ENCODE peak calls at places on chromosomes 4 and X, in eight cellular contexts. One of them, this sample, is unnamed.
A peak's percentile ranks its signal among the peaks of the same experiment; 100 is the strongest.

GRCh38 chr4:174631901-174632758 is 109.8 kb upstream of the HPGD start:
- DNase-seq in mammary epithelial cell: peak; percentile 24
- DNase-seq in GM23248: peak; percentile 69
- DNase-seq in CD8-positive, alpha-beta T cell: no peak
- DNase-seq in fibroblast of lung: peak; percentile 73
- DNase-seq in astrocyte: peak; percentile 12
- DNase-seq in left ventricle myocardium inferior: no peak
- DNase-seq in BE2C: no peak
- DNase-seq in this sample: no peak

GRCh38 chr4:67746797-67747495 is 7.2 kb downstream of the GNRHR start:
- DNase-seq in mammary epithelial cell: peak; percentile 43
- DNase-seq in GM23248: peak; percentile 67
- DNase-seq in CD8-positive, alpha-beta T cell: no peak
- DNase-seq in fibroblast of lung: peak; percentile 55
- DNase-seq in astrocyte: peak; percentile 48
- DNase-seq in left ventricle myocardium inferior: no peak
- DNase-seq in BE2C: no peak
- DNase-seq in this sample: no peak

GRCh38 chr4:128528793-128529553 is 241.4 kb upstream of the PGRMC2 start:
- DNase-seq in mammary epithelial cell: peak; percentile 85
- DNase-seq in GM23248: peak; percentile 98
- DNase-seq in CD8-positive, alpha-beta T cell: no peak
- DNase-seq in fibroblast of lung: peak; percentile 92
- DNase-seq in astrocyte: peak; percentile 100
- DNase-seq in left ventricle myocardium inferior: no peak
- DNase-seq in BE2C: no peak
- DNase-seq in this sample: no peak

GRCh38 chrX:21996872-21997271 is 35.3 kb upstream of the PHEX start:
- DNase-seq in mammary epithelial cell: peak; percentile 29
- DNase-seq in GM23248: peak; percentile 52
- DNase-seq in CD8-positive, alpha-beta T cell: no peak
- DNase-seq in fibroblast of lung: peak; percentile 93
- DNase-seq in astrocyte: peak; percentile 38
- DNase-seq in left ventricle myocardium inferior: no peak
- DNase-seq in BE2C: no peak
- DNase-seq in this sample: no peak

GRCh38 chr4:1520145-1520661 is 114.0 kb upstream of the NKX1-1 start:
- DNase-seq in mammary epithelial cell: no peak
- DNase-seq in GM23248: no peak
- DNase-seq in CD8-positive, alpha-beta T cell: no peak
- DNase-seq in fibroblast of lung: no peak
- DNase-seq in astrocyte: no peak
- DNase-seq in left ventricle myocardium inferior: no peak
- DNase-seq in BE2C: peak; percentile 4
- DNase-seq in this sample: peak; percentile 65

GRCh38 chr4:73589887-73590801 is 30.1 kb downstream of the RASSF6 start:
- DNase-seq in mammary epithelial cell: no peak
- DNase-seq in GM23248: no peak
- DNase-seq in CD8-positive, alpha-beta T cell: no peak
- DNase-seq in fibroblast of lung: no peak
- DNase-seq in astrocyte: peak; percentile 41
- DNase-seq in left ventricle myocardium inferior: no peak
- DNase-seq in BE2C: no peak
- DNase-seq in this sample: no peak

GRCh38 chrX:81377329-81377728 is 175.4 kb downstream of the SH3BGRL start:
- DNase-seq in mammary epithelial cell: peak; percentile 8
- DNase-seq in GM23248: peak; percentile 37
- DNase-seq in CD8-positive, alpha-beta T cell: no peak
- DNase-seq in fibroblast of lung: peak; percentile 51
- DNase-seq in astrocyte: peak; percentile 2
- DNase-seq in left ventricle myocardium inferior: no peak
- DNase-seq in BE2C: no peak
- DNase-seq in this sample: no peak

GRCh38 chr4:86344127-86344526 is 15.7 kb downstream of the MAPK10 start:
- DNase-seq in mammary epithelial cell: no peak
- DNase-seq in GM23248: no peak
- DNase-seq in CD8-positive, alpha-beta T cell: no peak
- DNase-seq in fibroblast of lung: no peak
- DNase-seq in astrocyte: no peak
- DNase-seq in left ventricle myocardium inferior: no peak
- DNase-seq in BE2C: no peak
- DNase-seq in this sample: no peak

GRCh38 chr4:84917869-84918600 is 48.5 kb downstream of the WDFY3 start:
- DNase-seq in mammary epithelial cell: no peak
- DNase-seq in GM23248: peak; percentile 28
- DNase-seq in CD8-positive, alpha-beta T cell: no peak
- DNase-seq in fibroblast of lung: no peak
- DNase-seq in astrocyte: no peak
- DNase-seq in left ventricle myocardium inferior: no peak
- DNase-seq in BE2C: no peak
- DNase-seq in this sample: no peak

GRCh38 chrX:76183289-76184057 is 10.6 kb downstream of the PBDC1 start:
- DNase-seq in mammary epithelial cell: peak; percentile 63
- DNase-seq in GM23248: peak; percentile 13
- DNase-seq in CD8-positive, alpha-beta T cell: no peak
- DNase-seq in fibroblast of lung: peak; percentile 93
- DNase-seq in astrocyte: peak; percentile 56
- DNase-seq in left ventricle myocardium inferior: no peak
- DNase-seq in BE2C: no peak
- DNase-seq in this sample: no peak

GRCh38 chr4:120785202-120785601 is 137.3 kb downstream of the PRDM5 start:
- DNase-seq in mammary epithelial cell: no peak
- DNase-seq in GM23248: no peak
- DNase-seq in CD8-positive, alpha-beta T cell: no peak
- DNase-seq in fibroblast of lung: no peak
- DNase-seq in astrocyte: no peak
- DNase-seq in left ventricle myocardium inferior: no peak
- DNase-seq in BE2C: no peak
- DNase-seq in this sample: no peak
- H3K27me3 ChIP-seq in mammary epithelial cell: no peaks in the 10 kb centered on the region
- H3K27me3 ChIP-seq in GM23248: no peaks in the 10 kb centered on the region
- H3K27me3 ChIP-seq in CD8-positive, alpha-beta T cell: no peaks in the 10 kb centered on the region
- H3K27me3 ChIP-seq in fibroblast of lung: no peaks in the 10 kb centered on the region
- H3K27me3 ChIP-seq in astrocyte: no peaks in the 10 kb centered on the region
- H3K27me3 ChIP-seq in left ventricle myocardium inferior: no peaks in the 10 kb centered on the region
- H3K27me3 ChIP-seq in BE2C: no peaks in the 10 kb centered on the region
- H3K27me3 ChIP-seq in this sample: no peaks in the 10 kb centered on the region

GRCh38 chrX:108494416-108495095 is 54.9 kb downstream of the COL4A5 start:
- DNase-seq in mammary epithelial cell: no peak
- DNase-seq in GM23248: peak; percentile 15
- DNase-seq in CD8-positive, alpha-beta T cell: no peak
- DNase-seq in fibroblast of lung: peak; percentile 19
- DNase-seq in astrocyte: peak; percentile 48
- DNase-seq in left ventricle myocardium inferior: no peak
- DNase-seq in BE2C: no peak
- DNase-seq in this sample: no peak
- H3K27me3 ChIP-seq in mammary epithelial cell: peaks cover 1% of the 10 kb centered on the region
- H3K27me3 ChIP-seq in GM23248: no peaks in the 10 kb centered on the region
- H3K27me3 ChIP-seq in CD8-positive, alpha-beta T cell: no peaks in the 10 kb centered on the region
- H3K27me3 ChIP-seq in fibroblast of lung: no peaks in the 10 kb centered on the region
- H3K27me3 ChIP-seq in astrocyte: no peaks in the 10 kb centered on the region
- H3K27me3 ChIP-seq in left ventricle myocardium inferior: no peaks in the 10 kb centered on the region
- H3K27me3 ChIP-seq in BE2C: no peaks in the 10 kb centered on the region
- H3K27me3 ChIP-seq in this sample: no peaks in the 10 kb centered on the region

GRCh38 chrX:155216940-155217450 is 735 bp downstream of the VBP1 start:
- DNase-seq in mammary epithelial cell: no peak
- DNase-seq in GM23248: peak; percentile 40
- DNase-seq in CD8-positive, alpha-beta T cell: no peak
- DNase-seq in fibroblast of lung: no peak
- DNase-seq in astrocyte: peak; percentile 28
- DNase-seq in left ventricle myocardium inferior: no peak
- DNase-seq in BE2C: peak; percentile 5
- DNase-seq in this sample: no peak

GRCh38 chrX:155211208-155211607 is 5.1 kb upstream of the VBP1 start:
- DNase-seq in mammary epithelial cell: no peak
- DNase-seq in GM23248: no peak
- DNase-seq in CD8-positive, alpha-beta T cell: no peak
- DNase-seq in fibroblast of lung: no peak
- DNase-seq in astrocyte: no peak
- DNase-seq in left ventricle myocardium inferior: no peak
- DNase-seq in BE2C: no peak
- DNase-seq in this sample: no peak

GRCh38 chrX:155216179-155216939 is at the start of gene VBP1:
- DNase-seq in mammary epithelial cell: peak; percentile 90
- DNase-seq in GM23248: peak; percentile 94
- DNase-seq in CD8-positive, alpha-beta T cell: peak; percentile 66
- DNase-seq in fibroblast of lung: peak; percentile 96
- DNase-seq in astrocyte: peak; percentile 95
- DNase-seq in left ventricle myocardium inferior: peak; percentile 90
- DNase-seq in BE2C: peak; percentile 92
- DNase-seq in this sample: peak; percentile 93

GRCh38 chrX:155215443-155216178 is 649 bp upstream of the VBP1 start:
- DNase-seq in mammary epithelial cell: no peak
- DNase-seq in GM23248: peak; percentile 21
- DNase-seq in CD8-positive, alpha-beta T cell: no peak
- DNase-seq in fibroblast of lung: no peak
- DNase-seq in astrocyte: no peak
- DNase-seq in left ventricle myocardium inferior: no peak
- DNase-seq in BE2C: no peak
- DNase-seq in this sample: no peak

DNA sequence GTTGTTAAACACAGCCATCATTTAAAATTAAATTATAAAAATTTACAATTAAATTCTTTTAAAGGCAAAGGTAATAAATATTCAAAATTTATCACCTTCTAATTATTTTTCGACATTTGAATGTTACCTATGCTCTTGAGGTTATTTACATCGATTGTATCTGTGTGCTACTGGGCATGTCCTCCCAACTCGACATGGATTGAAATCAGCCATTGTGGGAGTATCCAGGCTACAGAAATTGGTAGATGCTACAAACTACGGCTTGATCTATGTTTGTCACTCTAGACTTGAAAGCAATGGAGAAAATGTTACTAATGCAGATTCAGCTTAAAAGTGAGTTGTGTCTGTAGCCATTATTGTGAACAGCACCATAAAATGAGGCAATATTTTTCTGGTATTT is 2.5 kb upstream of the VBP1 start:
- DNase-seq in mammary epithelial cell: no peak
- DNase-seq in GM23248: no peak
- DNase-seq in CD8-positive, alpha-beta T cell: no peak
- DNase-seq in fibroblast of lung: no peak
- DNase-seq in astrocyte: no peak
- DNase-seq in left ventricle myocardium inferior: no peak
- DNase-seq in BE2C: no peak
- DNase-seq in this sample: no peak
- H3K27me3 ChIP-seq in mammary epithelial cell: no peaks in the 10 kb centered on the region
- H3K27me3 ChIP-seq in GM23248: no peaks in the 10 kb centered on the region
- H3K27me3 ChIP-seq in CD8-positive, alpha-beta T cell: no peaks in the 10 kb centered on the region
- H3K27me3 ChIP-seq in fibroblast of lung: no peaks in the 10 kb centered on the region
- H3K27me3 ChIP-seq in astrocyte: no peaks in the 10 kb centered on the region
- H3K27me3 ChIP-seq in left ventricle myocardium inferior: no peaks in the 10 kb centered on the region
- H3K27me3 ChIP-seq in BE2C: no peaks in the 10 kb centered on the region
- H3K27me3 ChIP-seq in this sample: no peaks in the 10 kb centered on the region

DNA sequence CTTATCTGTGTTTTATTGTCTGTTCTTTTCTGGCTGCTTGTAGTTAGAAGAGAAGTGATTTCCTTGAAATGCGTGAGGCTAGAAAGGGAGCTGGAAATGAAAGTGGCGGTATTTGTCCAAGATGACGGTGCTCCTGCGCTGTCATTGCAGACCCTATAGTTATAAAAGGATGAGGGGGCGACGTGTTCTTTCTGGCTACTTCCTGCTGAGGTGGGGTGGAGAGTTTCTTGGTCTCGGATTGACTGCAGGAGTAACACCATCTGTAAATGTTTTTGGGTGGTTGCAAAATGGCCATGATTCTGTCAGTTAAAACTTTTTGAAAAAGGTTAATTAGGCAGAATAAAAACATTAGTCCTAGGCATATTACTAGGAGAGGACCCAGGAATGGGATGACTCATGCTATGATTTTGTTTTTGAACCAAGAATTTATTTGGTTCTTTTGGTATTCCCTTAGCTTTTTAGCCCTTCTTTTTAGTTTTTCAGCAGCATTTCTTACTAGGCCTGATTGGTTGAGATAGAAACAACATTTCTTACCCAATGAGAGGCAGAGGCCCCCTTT is 53.0 kb downstream of the USP11 start:
- DNase-seq in mammary epithelial cell: no peak
- DNase-seq in GM23248: peak; percentile 28
- DNase-seq in CD8-positive, alpha-beta T cell: no peak
- DNase-seq in fibroblast of lung: peak; percentile 0
- DNase-seq in astrocyte: peak; percentile 18
- DNase-seq in left ventricle myocardium inferior: no peak
- DNase-seq in BE2C: no peak
- DNase-seq in this sample: no peak
- H3K27me3 ChIP-seq in mammary epithelial cell: no peaks in the 10 kb centered on the region
- H3K27me3 ChIP-seq in GM23248: no peaks in the 10 kb centered on the region
- H3K27me3 ChIP-seq in CD8-positive, alpha-beta T cell: no peaks in the 10 kb centered on the region
- H3K27me3 ChIP-seq in fibroblast of lung: no peaks in the 10 kb centered on the region
- H3K27me3 ChIP-seq in astrocyte: no peaks in the 10 kb centered on the region
- H3K27me3 ChIP-seq in left ventricle myocardium inferior: no peaks in the 10 kb centered on the region
- H3K27me3 ChIP-seq in BE2C: no peaks in the 10 kb centered on the region
- H3K27me3 ChIP-seq in this sample: no peaks in the 10 kb centered on the region

GRCh38 chrX:150361777-150362351 is 1.3 kb upstream of the MAMLD1 start:
- DNase-seq in mammary epithelial cell: peak; percentile 24
- DNase-seq in GM23248: peak; percentile 66
- DNase-seq in CD8-positive, alpha-beta T cell: no peak
- DNase-seq in fibroblast of lung: no peak
- DNase-seq in astrocyte: peak; percentile 25
- DNase-seq in left ventricle myocardium inferior: no peak
- DNase-seq in BE2C: no peak
- DNase-seq in this sample: no peak
- H3K27me3 ChIP-seq in mammary epithelial cell: no peaks in the 10 kb centered on the region
- H3K27me3 ChIP-seq in GM23248: no peaks in the 10 kb centered on the region
- H3K27me3 ChIP-seq in CD8-positive, alpha-beta T cell: no peaks in the 10 kb centered on the region
- H3K27me3 ChIP-seq in fibroblast of lung: no peaks in the 10 kb centered on the region
- H3K27me3 ChIP-seq in astrocyte: no peaks in the 10 kb centered on the region
- H3K27me3 ChIP-seq in left ventricle myocardium inferior: peaks cover 7% of the 10 kb centered on the region
- H3K27me3 ChIP-seq in BE2C: peaks cover 55% of the 10 kb centered on the region
- H3K27me3 ChIP-seq in this sample: no peaks in the 10 kb centered on the region

DNA sequence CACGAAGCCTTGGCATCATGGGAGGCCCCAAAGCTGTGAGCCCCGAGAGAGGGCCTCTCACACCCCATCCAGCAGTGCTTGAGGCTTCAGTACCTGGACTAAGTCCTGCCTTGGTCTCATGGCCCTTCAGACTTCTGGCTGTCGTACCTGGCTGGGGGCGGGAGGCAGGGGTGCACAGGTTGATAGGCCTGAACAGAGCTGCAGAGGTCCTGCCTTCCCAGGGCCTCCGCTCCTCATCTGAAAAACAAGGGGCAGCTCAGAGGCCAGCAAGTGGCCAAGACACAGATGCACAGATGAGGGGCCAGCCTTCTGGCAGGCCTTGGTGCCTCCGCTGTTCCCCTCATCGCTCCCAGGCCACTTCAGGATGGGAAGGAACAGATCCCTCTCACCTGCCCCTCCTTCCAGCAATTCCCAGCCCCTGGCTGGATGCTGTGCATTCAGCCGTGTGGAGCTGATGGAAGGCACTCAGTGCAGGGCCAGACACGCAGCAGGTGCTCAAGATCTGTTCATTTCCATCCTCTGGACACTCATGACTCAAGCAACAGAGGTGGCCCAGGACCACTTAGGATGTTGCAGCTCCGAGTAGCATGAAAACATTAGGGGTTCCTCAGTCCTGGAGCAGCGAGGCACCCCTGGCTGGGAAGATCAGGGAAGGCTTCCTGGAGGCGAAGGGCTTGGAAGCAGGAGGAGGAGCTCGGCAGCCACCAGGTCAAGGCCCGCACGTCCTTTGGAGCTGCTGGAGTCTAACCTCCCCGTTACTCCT is 1.4 kb downstream of the ZNF185 start:
- DNase-seq in mammary epithelial cell: no peak
- DNase-seq in GM23248: no peak
- DNase-seq in CD8-positive, alpha-beta T cell: no peak
- DNase-seq in fibroblast of lung: no peak
- DNase-seq in astrocyte: no peak
- DNase-seq in left ventricle myocardium inferior: no peak
- DNase-seq in BE2C: no peak
- DNase-seq in this sample: no peak
- H3K27me3 ChIP-seq in mammary epithelial cell: no peaks in the 10 kb centered on the region
- H3K27me3 ChIP-seq in GM23248: no peaks in the 10 kb centered on the region
- H3K27me3 ChIP-seq in CD8-positive, alpha-beta T cell: no peaks in the 10 kb centered on the region
- H3K27me3 ChIP-seq in fibroblast of lung: no peaks in the 10 kb centered on the region
- H3K27me3 ChIP-seq in astrocyte: no peaks in the 10 kb centered on the region
- H3K27me3 ChIP-seq in left ventricle myocardium inferior: peaks cover 9% of the 10 kb centered on the region
- H3K27me3 ChIP-seq in BE2C: no peaks in the 10 kb centered on the region
- H3K27me3 ChIP-seq in this sample: no peaks in the 10 kb centered on the region

GRCh38 chr4:164383187-164384181 is 370.4 kb upstream of the SMIM31 start:
- DNase-seq in mammary epithelial cell: peak; percentile 22
- DNase-seq in GM23248: peak; percentile 6
- DNase-seq in CD8-positive, alpha-beta T cell: no peak
- DNase-seq in fibroblast of lung: peak; percentile 68
- DNase-seq in astrocyte: peak; percentile 61
- DNase-seq in left ventricle myocardium inferior: no peak
- DNase-seq in BE2C: peak; percentile 18
- DNase-seq in this sample: peak; percentile 60
- H3K27me3 ChIP-seq in mammary epithelial cell: peaks cover 23% of the 10 kb centered on the region
- H3K27me3 ChIP-seq in GM23248: peaks cover 11% of the 10 kb centered on the region
- H3K27me3 ChIP-seq in CD8-positive, alpha-beta T cell: no peaks in the 10 kb centered on the region
- H3K27me3 ChIP-seq in fibroblast of lung: no peaks in the 10 kb centered on the region
- H3K27me3 ChIP-seq in astrocyte: peaks cover 7% of the 10 kb centered on the region
- H3K27me3 ChIP-seq in left ventricle myocardium inferior: peaks cover 52% of the 10 kb centered on the region
- H3K27me3 ChIP-seq in BE2C: peaks cover 13% of the 10 kb centered on the region
- H3K27me3 ChIP-seq in this sample: peaks cover 37% of the 10 kb centered on the region